ENCODE peak calls at places on chromosomes 7 and 10, in eight cellular contexts. F is cardiac muscle cell, H is GM23248, S is AG04450, J is IMR-90, Z is right atrium auricular region, V is bronchial epithelial cell, Y is MM.1S. A is an unnamed sample.

GRCh38 chr7:38681882-38682281 is 50.7 kb upstream of the AMPH start:
- DNase-seq in Y (no peak), Z (no peak), J (peak), H (peak), V (no peak), S (peak), F (no peak), A (no peak)

GRCh38 chr10:260819-261429 is 125.7 kb downstream of the ZMYND11 start:
- DNase-seq in F (no peak), H (no peak), V (no peak), J (no peak), Y (no peak), Z (no peak), S (no peak), A (no peak)

GRCh38 chr7:29607889-29608288 is 44.3 kb downstream of the PRR15 start:
- DNase-seq in H (peak), S (no peak), Y (no peak), Z (no peak), V (peak), F (peak), J (no peak), A (no peak)

GRCh38 chr7:122303971-122304603 is 463 bp downstream of the FEZF1 start:
- DNase-seq in F (peak), H (no peak), Y (peak), Z (no peak), J (no peak), S (no peak), V (no peak), A (no peak)

GRCh38 chr7:131222171-131222570 is 105.5 kb upstream of the MKLN1 start:
- DNase-seq in F (no peak), V (no peak), Y (no peak), H (no peak), S (no peak), J (no peak), Z (no peak), A (no peak)

GRCh38 chr10:111107023-111107422 is 30.2 kb downstream of the ADRA2A start:
- DNase-seq in V (no peak), J (no peak), S (no peak), F (no peak), Z (no peak), Y (no peak), H (no peak), A (no peak)

GRCh38 chr10:28628184-28628893 is 49.0 kb upstream of the BAMBI start:
- DNase-seq in V (peak), Z (peak), Y (peak), S (peak), H (peak), J (peak), F (peak), A (peak)

GRCh38 chr10:109899578-109900355 is 23.5 kb downstream of the XPNPEP1 start:
- DNase-seq in V (no peak), S (no peak), Z (no peak), J (peak), F (no peak), Y (no peak), H (peak), A (no peak)

GRCh38 chr7:46681865-46682503 is 760.9 kb upstream of the IGFBP3 start:
- DNase-seq in F (no peak), H (peak), Z (no peak), Y (no peak), J (no peak), S (no peak), V (no peak), A (no peak)

GRCh38 chr10:121648078-121648477 is 49.8 kb upstream of the FGFR2 start:
- DNase-seq in V (no peak), J (no peak), S (no peak), Z (no peak), F (no peak), Y (no peak), H (no peak), A (no peak)

GRCh38 chr10:12589271-12589670 is 239.9 kb downstream of the CAMK1D start:
- DNase-seq in V (no peak), H (no peak), Y (no peak), S (no peak), Z (no peak), F (no peak), J (no peak), A (no peak)

GRCh38 chr10:132978542-132978941 is 36.2 kb upstream of the CFAP46 start:
- DNase-seq in J (no peak), H (no peak), S (no peak), V (no peak), F (no peak), Z (no peak), Y (no peak), A (no peak)

GRCh38 chr10:132627736-132628512 is 90.3 kb downstream of the INPP5A start:
- DNase-seq in F (peak), J (peak), Y (no peak), S (no peak), H (peak), V (no peak), Z (peak), A (no peak)

GRCh38 chr7:15750741-15751140 is 64.3 kb upstream of the MEOX2 start:
- DNase-seq in V (no peak), S (no peak), Y (no peak), H (peak), J (no peak), Z (no peak), F (no peak), A (no peak)

GRCh38 chr7:146635200-146636032 is 518.8 kb downstream of the CNTNAP2 start:
- DNase-seq in F (peak), V (no peak), Z (no peak), Y (no peak), J (no peak), H (no peak), S (no peak), A (no peak)

GRCh38 chr7:16644987-16645592 is 464 bp downstream of the ANKMY2 start:
- DNase-seq in Y (no peak), J (no peak), F (no peak), H (peak), V (no peak), Z (no peak), S (no peak), A (no peak)

GRCh38 chr7:81514546-81514945 is 255.3 kb downstream of the HGF start:
- DNase-seq in F (no peak), Z (no peak), V (no peak), H (no peak), S (no peak), Y (no peak), J (peak), A (no peak)

GRCh38 chr7:41033526-41033925 is 669.4 kb downstream of the INHBA start:
- DNase-seq in Z (no peak), H (peak), Y (no peak), J (peak), F (no peak), V (peak), S (no peak), A (no peak)

GRCh38 chr7:130365511-130366441 is 14.5 kb upstream of the CPA1 start:
- DNase-seq in S (peak), V (peak), Z (no peak), F (no peak), H (peak), J (peak), Y (no peak), A (no peak)

GRCh38 chr7:155225095-155225494 is 72.6 kb upstream of the INSIG1 start:
- DNase-seq in Z (no peak), F (no peak), H (no peak), J (no peak), S (no peak), V (no peak), Y (no peak), A (no peak)

GRCh38 chr7:101814996-101815825 is 2.2 kb upstream of the CUX1 start:
- DNase-seq in Z (no peak), H (peak), S (no peak), V (no peak), F (peak), Y (peak), J (peak), A (no peak)

GRCh38 chr10:17512341-17513001 is 58.1 kb upstream of the ST8SIA6 start:
- DNase-seq in V (peak), F (peak), J (peak), S (peak), H (peak), Y (no peak), Z (peak), A (peak)

GRCh38 chr7:44607141-44608068 is 978 bp downstream of the OGDH start:
- DNase-seq in J (no peak), V (no peak), S (no peak), Y (no peak), Z (no peak), H (no peak), F (no peak), A (no peak)

GRCh38 chr10:46557319-46558140 is 1.1 kb upstream of the GPRIN2 start:
- DNase-seq in J (no peak), Y (peak), Z (no peak), F (no peak), S (no peak), V (no peak), H (no peak), A (no peak)

GRCh38 chr10:46555366-46555712 is 1.1 kb downstream of the GPRIN2 start:
- DNase-seq in F (no peak), H (no peak), V (no peak), S (no peak), Z (no peak), J (no peak), Y (no peak), A (no peak)

GRCh38 chr10:46554166-46554781 is 2.2 kb downstream of the GPRIN2 start:
- DNase-seq in Y (no peak), S (no peak), F (no peak), J (no peak), V (no peak), H (no peak), Z (no peak), A (no peak)

GRCh38 chr10:46556515-46557318 is at the start of gene GPRIN2:
- DNase-seq in J (no peak), V (no peak), Z (no peak), Y (peak), F (peak), S (no peak), H (no peak), A (no peak)

DNA sequence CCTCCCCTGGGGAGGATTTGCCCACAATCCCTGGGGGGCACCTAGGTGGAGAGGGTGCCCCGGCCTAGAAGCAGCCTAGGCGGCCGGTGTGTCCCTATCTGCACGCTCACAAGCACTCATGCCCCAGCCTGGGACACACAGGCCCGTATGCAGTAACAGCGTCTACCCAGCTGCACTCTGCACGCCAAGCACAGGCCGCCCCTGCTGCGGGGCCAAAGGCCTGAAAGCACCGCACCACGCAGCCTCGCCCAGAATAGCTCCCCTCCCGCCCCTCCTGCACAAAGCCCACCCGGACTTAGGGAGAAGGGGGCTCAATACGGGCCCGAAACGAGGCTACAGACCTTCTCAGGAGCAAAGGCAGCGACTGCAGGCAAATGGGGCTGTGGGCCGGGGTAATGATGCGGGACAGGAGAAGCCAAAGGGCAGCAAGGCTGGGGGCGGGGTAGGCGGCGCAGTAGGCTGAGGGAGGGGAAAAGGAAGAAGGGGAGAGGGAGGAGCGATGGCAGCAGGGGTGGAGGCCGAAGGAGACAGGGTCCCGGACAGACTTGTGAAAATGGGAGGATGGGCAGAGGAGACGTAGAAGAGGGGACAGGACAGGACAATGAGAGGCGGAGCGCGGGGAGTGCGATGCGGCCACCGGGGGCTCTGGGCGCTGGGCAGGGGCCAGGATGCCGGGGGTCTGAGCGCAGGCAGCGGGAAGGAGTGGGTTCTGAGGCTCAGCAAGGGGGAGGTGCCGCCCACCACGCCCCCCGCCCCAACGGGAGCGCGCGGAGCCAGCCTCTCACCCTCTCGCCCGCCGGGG is 544 bp downstream of the GPRIN2 start:
- DNase-seq in J (no peak), S (no peak), V (no peak), F (peak), H (no peak), Z (no peak), Y (peak), A (no peak)
- H3K4me3 ChIP-seq in J (peak), S (peak), V (peak), F (peak), H (no peak), Z (peak), Y (no peak), A (peak)

GRCh38 chr7:150339369-150339768 is 2.1 kb downstream of the RARRES2 start:
- DNase-seq in F (no peak), J (no peak), S (no peak), H (no peak), Z (no peak), V (no peak), Y (no peak), A (peak)
- H3K4me3 ChIP-seq in F (no peak), J (no peak), S (no peak), H (no peak), Z (no peak), V (no peak), Y (no peak), A (peak)

GRCh38 chr7:134589491-134589941 is 40.6 kb downstream of the AKR1B15 start:
- DNase-seq in S (no peak), J (peak), V (peak), Z (no peak), H (peak), Y (no peak), F (no peak), A (no peak)

GRCh38 chr7:134594877-134595276 is 46.0 kb downstream of the AKR1B15 start:
- DNase-seq in V (no peak), S (no peak), Y (no peak), J (no peak), F (no peak), Z (no peak), H (peak), A (no peak)

GRCh38 chr7:134599371-134599770 is 47.3 kb upstream of the BPGM start:
- DNase-seq in S (no peak), H (no peak), Z (no peak), V (no peak), J (no peak), Y (no peak), F (no peak), A (no peak)

DNA sequence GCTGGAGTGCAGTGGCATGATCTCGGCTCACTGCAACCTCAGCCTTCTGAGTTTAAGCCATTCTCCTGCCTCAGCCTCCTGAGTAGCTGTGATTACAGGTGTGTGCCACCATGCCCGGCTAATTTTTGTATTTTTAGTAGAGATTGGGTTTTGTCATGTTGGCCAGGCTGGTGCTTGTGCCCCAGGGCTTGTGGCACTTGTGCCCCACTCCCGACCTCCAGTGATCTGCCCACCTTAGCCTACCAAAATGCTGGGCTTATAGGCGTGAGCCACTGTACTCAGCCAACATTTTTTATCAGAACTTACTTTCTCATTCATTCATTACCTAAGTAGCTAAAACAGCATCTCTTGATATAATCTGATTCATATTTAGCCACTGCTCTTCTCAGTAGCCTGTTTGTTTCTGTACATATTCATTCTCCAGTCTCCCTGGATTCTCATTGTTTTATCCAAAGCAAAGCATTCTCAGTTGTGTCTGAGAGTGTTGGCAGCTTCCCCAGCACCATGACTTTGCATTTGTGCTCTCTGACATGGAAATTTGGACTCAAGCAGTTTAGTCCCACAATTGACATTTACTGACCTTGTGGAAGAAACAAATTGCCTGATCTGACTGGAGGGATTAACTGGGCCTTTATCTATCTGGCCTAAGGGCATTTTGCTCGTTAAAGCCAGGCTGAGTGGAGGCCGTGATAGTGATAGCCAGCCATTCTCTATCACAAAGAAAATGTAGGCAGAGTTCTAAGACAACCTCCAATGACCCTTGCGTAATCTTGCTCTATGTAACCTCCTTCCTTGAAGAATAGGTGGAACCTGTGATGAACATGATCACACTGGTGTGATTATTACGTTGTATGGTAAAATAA is 44.9 kb downstream of the AKR1B15 start:
- DNase-seq in V (peak), S (peak), Z (peak), J (peak), F (peak), H (peak), Y (no peak), A (peak)
- H3K4me3 ChIP-seq in V (no peak), S (no peak), Z (no peak), J (no peak), F (no peak), H (no peak), Y (no peak), A (no peak)

GRCh38 chr7:67525588-67525987 is 529.0 kb downstream of the TYW1 start:
- DNase-seq in Z (no peak), Y (no peak), V (no peak), S (no peak), F (peak), H (no peak), J (no peak), A (no peak)
- H3K4me3 ChIP-seq in Z (no peak), Y (no peak), V (no peak), S (no peak), F (no peak), H (no peak), J (no peak), A (no peak)

DNA sequence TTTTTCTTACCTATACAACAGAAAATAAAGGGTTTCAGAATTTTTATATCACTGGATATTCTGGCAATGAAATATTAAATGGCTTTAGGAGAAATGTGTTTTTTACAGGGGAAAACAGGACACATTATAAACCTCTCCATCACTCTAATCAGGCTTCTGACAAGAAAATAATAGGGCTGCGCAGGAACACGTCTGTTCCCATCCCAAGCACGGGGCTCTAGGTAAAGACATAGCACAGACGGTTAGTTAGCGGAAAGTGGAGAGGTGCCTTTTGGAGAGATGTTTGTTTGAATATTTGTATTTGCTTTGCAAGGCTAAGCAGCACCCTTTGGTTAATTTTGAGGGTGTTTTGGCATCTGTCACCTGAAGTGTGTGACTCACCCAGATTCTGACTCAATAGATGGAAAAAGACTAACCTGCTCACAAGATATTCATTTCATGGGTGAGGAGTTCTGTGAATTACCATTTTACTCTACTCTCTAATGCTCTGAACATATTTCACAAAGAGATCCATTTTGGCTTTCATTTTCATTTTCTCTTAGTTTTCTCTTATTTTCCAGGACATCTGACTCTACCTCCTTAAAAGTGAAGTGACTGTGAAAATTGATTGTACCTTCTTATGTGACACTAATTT is 174.5 kb upstream of the AKR1E2 start:
- DNase-seq in J (no peak), F (no peak), H (peak), Y (no peak), Z (no peak), S (no peak), V (peak), A (no peak)
- H3K4me3 ChIP-seq in J (no peak), F (no peak), H (no peak), Y (no peak), Z (no peak), S (no peak), V (no peak), A (no peak)

GRCh38 chr7:73519867-73520672 is 2.0 kb downstream of the BAZ1B start:
- DNase-seq in V (no peak), F (peak), S (no peak), J (peak), Z (no peak), Y (peak), H (peak), A (no peak)

GRCh38 chr7:73517241-73517995 is 4.7 kb downstream of the BAZ1B start:
- DNase-seq in F (no peak), H (no peak), J (no peak), Y (no peak), S (no peak), Z (no peak), V (no peak), A (no peak)

GRCh38 chr7:73521636-73522080 is 435 bp downstream of the BAZ1B start:
- DNase-seq in V (peak), J (peak), Z (no peak), Y (peak), S (no peak), F (peak), H (peak), A (no peak)

GRCh38 chr7:73520673-73521635 is 1.1 kb downstream of the BAZ1B start:
- DNase-seq in V (peak), Z (no peak), F (peak), H (peak), S (no peak), J (peak), Y (no peak), A (no peak)

GRCh38 chr7:73518470-73518869 is 3.6 kb downstream of the BAZ1B start:
- DNase-seq in S (no peak), Z (no peak), J (no peak), F (no peak), V (no peak), Y (no peak), H (no peak), A (no peak)
- H3K4me3 ChIP-seq in S (no peak), Z (no peak), J (no peak), F (no peak), V (no peak), Y (peak), H (peak), A (no peak)

DNA sequence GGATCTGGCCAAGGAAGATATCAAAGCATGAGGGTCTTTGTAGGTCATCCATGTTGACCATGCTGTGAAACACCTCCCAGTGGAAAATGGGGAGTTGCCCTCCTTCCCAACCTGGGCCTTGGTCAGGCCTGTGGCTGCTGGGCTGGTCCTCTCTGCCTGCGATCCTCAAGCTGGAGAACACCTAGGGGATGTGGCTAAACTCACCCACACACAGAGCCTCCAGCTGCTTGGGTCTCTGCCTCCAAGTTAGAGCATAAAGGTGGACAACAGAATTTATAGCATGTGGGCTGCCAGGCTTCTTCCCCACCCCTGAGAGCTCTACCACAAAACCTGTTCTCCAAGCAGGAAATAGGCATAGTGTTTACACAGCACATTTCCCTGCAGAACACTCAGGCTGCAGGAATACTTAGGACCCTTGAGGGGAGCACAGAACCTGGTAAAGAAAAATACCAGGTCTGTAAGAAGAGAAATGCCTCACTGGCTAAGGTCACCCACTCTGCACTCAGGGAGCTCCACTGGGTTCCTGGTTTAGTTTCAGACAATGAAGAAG is at the start of gene SFTPA2:
- DNase-seq in V (peak), Y (no peak), H (no peak), S (no peak), J (no peak), F (no peak), Z (no peak), A (no peak)
- H3K4me3 ChIP-seq in V (no peak), Y (no peak), H (no peak), S (no peak), J (no peak), F (no peak), Z (no peak), A (no peak)